ENCODE peak calls at places on chromosomes 3 and 15, in seven cellular contexts. Q is stomach; W is esophagus squamous epithelium; V is lower leg skin; U is CD8-positive, alpha-beta T cell; S is lower lobe of right lung; T is breast epithelium. G is an unnamed sample.

GRCh38 chr3:184259878-184260570 is 1.3 kb downstream of the CAMK2N2 start:
- DNase-seq in Q (peak), W (no peak), V (no peak), U (peak), S (no peak), T (no peak), G (no peak)

GRCh38 chr3:110419571-110419970 is 652.0 kb upstream of the NECTIN3 start:
- DNase-seq in Q (no peak), W (no peak), V (no peak), U (no peak), S (no peak), T (no peak), G (peak)

GRCh38 chr3:8979262-8979661 is 16.0 kb upstream of the RAD18 start:
- DNase-seq in Q (no peak), W (no peak), V (no peak), U (no peak), S (no peak), T (no peak), G (no peak)

GRCh38 chr15:77577350-77577749 is 55.4 kb downstream of the LINGO1 start:
- DNase-seq in Q (no peak), W (no peak), V (no peak), U (no peak), S (no peak), T (no peak), G (no peak)

GRCh38 chr15:71639531-71639930 is 170.8 kb upstream of the NR2E3 start:
- DNase-seq in Q (no peak), W (no peak), V (no peak), U (no peak), S (no peak), T (no peak), G (no peak)

GRCh38 chr3:171801738-171802600 is 8.3 kb downstream of the PLD1 start:
- DNase-seq in Q (no peak), W (no peak), V (no peak), U (no peak), S (no peak), T (no peak), G (peak)

GRCh38 chr3:38151667-38152265 is 13.3 kb downstream of the MYD88 start:
- DNase-seq in Q (peak), W (no peak), V (no peak), U (no peak), S (no peak), T (no peak), G (no peak)

GRCh38 chr3:156382458-156383346 is 172.2 kb downstream of the SSR3 start:
- DNase-seq in Q (peak), W (no peak), V (no peak), U (no peak), S (no peak), T (no peak), G (peak)

GRCh38 chr3:84082726-84083125 is 876.1 kb upstream of the CADM2 start:
- DNase-seq in Q (no peak), W (no peak), V (no peak), U (no peak), S (no peak), T (no peak), G (no peak)

GRCh38 chr15:66663664-66664063 is 38.4 kb upstream of the SMAD6 start:
- DNase-seq in Q (no peak), W (no peak), V (no peak), U (no peak), S (no peak), T (no peak), G (no peak)

GRCh38 chr3:133371676-133372075 is 28.2 kb upstream of the BFSP2 start:
- DNase-seq in Q (no peak), W (no peak), V (no peak), U (no peak), S (no peak), T (no peak), G (no peak)

GRCh38 chr3:44993471-44994205 is 17.6 kb downstream of the EXOSC7 start:
- DNase-seq in Q (no peak), W (no peak), V (no peak), U (no peak), S (no peak), T (no peak), G (peak)

GRCh38 chr15:34434627-34435305 is 2.8 kb downstream of the GOLGA8A start:
- DNase-seq in Q (no peak), W (no peak), V (no peak), U (no peak), S (no peak), T (no peak), G (no peak)

GRCh38 chr15:93027413-93027812 is 61.6 kb downstream of the RGMA start:
- DNase-seq in Q (no peak), W (no peak), V (no peak), U (no peak), S (no peak), T (no peak), G (no peak)

GRCh38 chr3:170331143-170331542 is 26.4 kb upstream of the SKIL start:
- DNase-seq in Q (peak), W (no peak), V (no peak), U (no peak), S (no peak), T (no peak), G (no peak)

GRCh38 chr15:66007663-66008262 is 138.5 kb downstream of the RAB11A start:
- DNase-seq in Q (no peak), W (no peak), V (no peak), U (no peak), S (no peak), T (no peak), G (no peak)

GRCh38 chr3:48088056-48088748 is 72.0 kb upstream of the MAP4 start:
- DNase-seq in Q (peak), W (no peak), V (peak), U (no peak), S (no peak), T (no peak), G (no peak)

GRCh38 chr3:119635719-119636118 is 24.7 kb downstream of the POPDC2 start:
- DNase-seq in Q (no peak), W (no peak), V (peak), U (no peak), S (no peak), T (no peak), G (no peak)

GRCh38 chr3:171614318-171614967 is 154.2 kb upstream of the TNIK start:
- DNase-seq in Q (no peak), W (no peak), V (no peak), U (no peak), S (no peak), T (no peak), G (no peak)

GRCh38 chr15:96553931-96554330 is 223.4 kb downstream of the NR2F2 start:
- DNase-seq in Q (no peak), W (no peak), V (no peak), U (no peak), S (no peak), T (no peak), G (no peak)

GRCh38 chr15:41935566-41936020 is 36.8 kb downstream of the EHD4 start:
- DNase-seq in Q (no peak), W (no peak), V (no peak), U (no peak), S (no peak), T (no peak), G (no peak)

GRCh38 chr15:40856736-40857135 is 12.9 kb downstream of the SPINT1 start:
- DNase-seq in Q (no peak), W (no peak), V (no peak), U (no peak), S (no peak), T (no peak), G (no peak)

GRCh38 chr3:187679638-187680396 is 9.6 kb upstream of the SST start:
- DNase-seq in Q (peak), W (no peak), V (peak), U (peak), S (peak), T (peak), G (peak)

GRCh38 chr15:53665930-53666329 is 93.5 kb downstream of the WDR72 start:
- DNase-seq in Q (no peak), W (no peak), V (no peak), U (no peak), S (no peak), T (no peak), G (no peak)

GRCh38 chr3:193780810-193781472 is 187.9 kb downstream of the OPA1 start:
- DNase-seq in Q (peak), W (no peak), V (peak), U (no peak), S (peak), T (peak), G (peak)

GRCh38 chr3:75737831-75738493 is 47.4 kb downstream of the ZNF717 start:
- DNase-seq in Q (no peak), W (no peak), V (no peak), U (no peak), S (no peak), T (no peak), G (peak)

GRCh38 chr3:164231718-164232117 is 846.6 kb downstream of the SI start:
- DNase-seq in Q (no peak), W (no peak), V (no peak), U (no peak), S (no peak), T (no peak), G (no peak)

DNA sequence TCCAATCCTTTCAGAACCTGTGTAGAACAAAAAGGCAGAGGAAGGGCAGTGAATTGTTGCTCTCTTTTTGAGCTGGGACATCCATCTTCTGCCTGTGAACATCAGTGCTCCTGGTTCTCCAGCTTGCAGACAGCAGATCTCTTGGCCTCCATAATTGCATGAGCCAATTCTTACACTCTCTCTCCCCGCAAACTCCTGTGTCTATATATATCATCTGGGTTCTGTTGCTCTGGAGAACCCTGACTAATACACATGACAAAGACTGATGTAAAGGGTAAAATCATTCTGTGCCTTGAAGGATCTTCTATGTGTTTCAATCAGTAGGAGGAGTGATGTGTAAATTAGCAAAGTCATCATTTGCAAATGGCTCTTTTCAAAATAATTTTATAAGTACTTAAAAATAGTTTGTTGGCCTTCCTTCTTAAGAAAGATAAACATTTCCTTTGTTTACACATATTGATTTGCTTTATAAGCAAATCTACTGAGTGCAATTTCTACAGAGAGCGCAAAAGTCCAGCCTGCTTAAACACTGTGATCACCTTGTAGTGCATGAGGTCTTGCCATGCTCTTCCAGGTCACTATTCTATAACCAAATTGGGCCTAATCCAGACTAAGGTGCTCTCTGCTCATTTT is 154.9 kb upstream of the ANKRD28 start:
- DNase-seq in Q (no peak), W (no peak), V (no peak), U (no peak), S (no peak), T (no peak), G (peak)
- H3K4me3 ChIP-seq in Q (no peak), W (no peak), V (no peak), U (no peak), S (no peak), T (no peak), G (no peak)

DNA sequence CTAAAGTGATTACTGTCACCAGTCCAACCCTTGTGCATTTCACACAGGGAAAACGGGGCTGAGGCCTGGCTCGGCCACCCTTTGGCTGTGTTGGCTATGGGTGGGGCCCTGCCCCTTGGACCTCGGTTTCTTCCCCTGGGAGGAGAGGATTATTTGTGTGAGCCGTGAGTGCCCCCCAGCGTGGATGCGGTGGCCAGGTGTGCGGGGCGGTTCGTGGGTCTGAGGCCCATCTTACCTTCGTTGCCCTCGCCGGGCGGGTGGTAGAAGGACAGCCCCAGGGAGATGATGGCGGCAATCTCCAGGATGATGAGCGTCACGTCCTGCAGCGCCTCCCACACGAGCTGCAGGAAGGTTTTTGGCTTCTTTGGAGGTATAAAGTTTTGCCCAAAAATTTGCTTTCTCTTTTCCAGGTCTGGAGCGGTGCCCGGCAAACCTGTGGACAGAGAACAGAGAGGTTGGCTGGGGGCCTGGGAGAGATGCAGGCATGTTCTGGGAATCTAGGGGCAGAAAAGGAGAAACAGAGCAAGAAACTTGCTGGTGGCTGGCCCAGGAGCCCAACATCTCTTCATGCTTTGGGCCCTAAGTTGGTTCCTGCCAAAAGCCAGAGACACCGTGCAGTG is 89.6 kb upstream of the SEC13 start:
- DNase-seq in Q (no peak), W (no peak), V (no peak), U (no peak), S (peak), T (no peak), G (no peak)
- TF ChIP-seq CTCF in Q (no peak), W (no peak), V (no peak), U (no peak), S (no peak), T (no peak), G (no peak)

GRCh38 chr3:112298781-112299180 is 4.8 kb upstream of the SLC9C1 start:
- DNase-seq in Q (no peak), W (no peak), V (no peak), U (no peak), S (no peak), T (no peak), G (no peak)

GRCh38 chr3:112302881-112303761 is 9.1 kb upstream of the SLC9C1 start:
- DNase-seq in Q (no peak), W (no peak), V (no peak), U (no peak), S (no peak), T (no peak), G (peak)

GRCh38 chr3:112304611-112305010 is 10.6 kb upstream of the SLC9C1 start:
- DNase-seq in Q (no peak), W (no peak), V (no peak), U (no peak), S (no peak), T (no peak), G (peak)

GRCh38 chr3:112303811-112304325 is 9.9 kb upstream of the SLC9C1 start:
- DNase-seq in Q (no peak), W (no peak), V (no peak), U (peak), S (no peak), T (no peak), G (no peak)

GRCh38 chr3:112302061-112302830 is 8.2 kb upstream of the SLC9C1 start:
- DNase-seq in Q (no peak), W (no peak), V (no peak), U (no peak), S (no peak), T (no peak), G (no peak)
- H3K4me3 ChIP-seq in Q (peak), W (peak), V (no peak), U (no peak), S (no peak), T (peak), G (peak)

DNA sequence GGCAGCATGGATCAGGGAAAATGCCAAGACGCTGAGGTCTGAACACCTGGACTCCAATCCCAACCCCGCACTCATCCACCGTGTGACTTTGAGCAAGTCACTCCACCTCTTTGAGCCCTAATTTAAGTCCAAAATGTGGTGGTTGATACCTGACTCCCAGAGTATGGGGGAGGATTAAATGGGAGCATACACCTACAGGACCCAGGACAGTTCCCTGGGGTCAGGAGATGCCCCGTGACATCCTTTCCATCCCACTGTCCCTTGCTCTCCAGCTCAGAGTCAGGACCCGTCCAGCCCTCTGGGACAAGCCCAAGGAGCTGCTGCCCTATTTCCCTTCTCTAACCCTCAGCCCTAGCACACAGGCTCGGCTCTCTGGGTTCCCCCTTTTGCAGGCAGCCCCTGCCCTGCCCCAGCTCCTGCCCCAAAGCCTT is 276.4 kb downstream of the XXYLT1 start:
- DNase-seq in Q (no peak), W (no peak), V (no peak), U (no peak), S (no peak), T (no peak), G (no peak)
- TF ChIP-seq CTCF in Q (no peak), W (no peak), V (no peak), U (no peak), S (no peak), T (no peak), G (no peak)

GRCh38 chr3:71724171-71724453 is 1.1 kb downstream of the EIF4E3 start:
- DNase-seq in Q (no peak), W (no peak), V (no peak), U (no peak), S (no peak), T (no peak), G (no peak)

GRCh38 chr3:71722693-71723092 is 2.5 kb downstream of the EIF4E3 start:
- DNase-seq in Q (no peak), W (no peak), V (no peak), U (no peak), S (no peak), T (no peak), G (no peak)

GRCh38 chr3:71725279-71725991 is at the start of gene EIF4E3:
- DNase-seq in Q (peak), W (no peak), V (no peak), U (peak), S (peak), T (no peak), G (peak)

GRCh38 chr3:71724584-71725278 is 471 bp downstream of the EIF4E3 start:
- DNase-seq in Q (peak), W (no peak), V (no peak), U (peak), S (peak), T (no peak), G (peak)

DNA sequence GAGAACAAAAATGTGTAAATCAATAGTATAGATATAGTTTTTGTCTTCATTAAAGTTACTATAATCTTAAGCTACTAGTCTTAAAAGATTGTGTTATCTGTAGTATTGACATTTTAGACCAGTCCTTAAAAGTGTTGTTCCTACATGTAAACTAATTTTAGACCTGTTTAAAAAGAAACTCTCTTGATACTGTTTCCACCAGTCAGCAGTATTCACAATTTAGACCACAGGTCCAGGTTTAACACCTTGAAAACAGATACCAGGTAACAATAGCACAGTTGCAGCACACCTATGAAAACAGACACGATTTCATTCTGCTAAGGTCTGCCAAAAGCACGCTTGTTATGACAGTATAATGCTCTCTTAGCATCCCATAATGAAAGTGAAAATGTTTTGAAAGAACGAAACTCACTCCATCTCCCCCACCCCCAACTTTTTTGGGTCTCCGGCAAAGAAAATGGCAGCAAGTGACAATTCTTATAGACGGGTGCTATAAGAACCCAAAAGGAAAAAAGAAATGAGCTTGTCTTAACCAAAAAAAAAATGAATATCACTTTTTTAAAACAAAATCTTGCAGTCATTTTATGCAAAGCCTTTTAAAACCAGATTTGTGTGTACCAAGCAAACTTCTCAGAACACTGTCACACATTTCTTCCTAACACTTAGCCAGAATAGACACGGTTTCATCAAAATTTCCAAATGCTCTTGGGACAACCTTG is 1.6 kb downstream of the EIF4E3 start:
- DNase-seq in Q (no peak), W (no peak), V (no peak), U (peak), S (no peak), T (no peak), G (no peak)
- H3K4me3 ChIP-seq in Q (peak), W (peak), V (no peak), U (peak), S (peak), T (peak), G (peak)

GRCh38 chr3:146218880-146219866 is 31.7 kb downstream of the PLSCR4 start:
- DNase-seq in Q (peak), W (no peak), V (no peak), U (no peak), S (no peak), T (no peak), G (peak)
- TF ChIP-seq CTCF in Q (peak), W (peak), V (no peak), U (peak), S (peak), T (peak), G (peak)

GRCh38 chr15:22895465-22896190 is 57.2 kb downstream of the NIPA2 start:
- DNase-seq in Q (peak), W (no peak), V (peak), U (no peak), S (no peak), T (peak), G (peak)
- H3K4me3 ChIP-seq in Q (no peak), W (no peak), V (no peak), U (no peak), S (no peak), T (no peak), G (no peak)

GRCh38 chr3:71951842-71952241 is 166.9 kb upstream of the PROK2 start:
- DNase-seq in Q (no peak), W (no peak), V (no peak), U (no peak), S (no peak), T (no peak), G (no peak)

GRCh38 chr3:71956716-71957115 is 171.8 kb upstream of the PROK2 start:
- DNase-seq in Q (no peak), W (no peak), V (no peak), U (no peak), S (no peak), T (no peak), G (no peak)

GRCh38 chr3:71961378-71961777 is 176.4 kb upstream of the PROK2 start:
- DNase-seq in Q (no peak), W (no peak), V (no peak), U (no peak), S (no peak), T (no peak), G (no peak)

GRCh38 chr3:71958533-71958932 is 173.6 kb upstream of the PROK2 start:
- DNase-seq in Q (no peak), W (no peak), V (no peak), U (no peak), S (no peak), T (no peak), G (no peak)

GRCh38 chr3:71955549-71956373 is 170.8 kb upstream of the PROK2 start:
- DNase-seq in Q (peak), W (no peak), V (peak), U (no peak), S (peak), T (peak), G (peak)
- TF ChIP-seq CTCF in Q (peak), W (peak), V (no peak), U (no peak), S (peak), T (peak), G (peak)

DNA sequence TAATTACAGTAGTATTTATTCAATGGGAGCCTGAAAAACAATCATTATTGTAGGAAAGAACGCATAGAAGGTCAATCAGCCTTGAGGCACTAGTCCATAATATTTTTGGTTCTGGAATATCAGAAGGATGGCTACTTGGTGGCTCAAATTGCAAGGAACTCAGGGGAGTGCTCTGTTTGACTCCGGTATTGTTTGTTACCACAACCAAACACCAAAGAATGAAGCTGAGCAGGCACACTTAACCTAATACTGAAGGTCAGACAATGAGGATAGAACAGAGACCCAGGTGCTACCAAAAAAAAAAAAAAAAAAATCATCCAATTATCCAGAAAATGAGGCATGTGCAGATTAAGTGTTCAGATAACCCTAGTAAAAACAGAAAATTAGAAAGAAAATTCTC is 11.1 kb upstream of the SATB1 start:
- DNase-seq in Q (no peak), W (no peak), V (no peak), U (no peak), S (no peak), T (no peak), G (no peak)
- H3K4me3 ChIP-seq in Q (no peak), W (no peak), V (no peak), U (peak), S (no peak), T (no peak), G (no peak)

G was measured in foreskin fibroblast.